ENCODE peak calls at places on chromosome 16, in seven cellular contexts. M is K562, S is SK-N-SH, D is HCT116, X is GM12878, C is HepG2, L is H1. V is an unnamed sample.

GRCh38 chr16:282944-283744 is at the start of gene PDIA2:
- DNase-seq in S (no peak), X (no peak), C (no peak), D (no peak), M (no peak), L (no peak), V (no peak)

GRCh38 chr16:67163164-67163902 is 1.2 kb upstream of the HSF4 start:
- DNase-seq in L (no peak), S (peak; percentile 83), D (no peak), M (no peak), C (no peak), X (no peak), V (no peak)

GRCh38 chr16:87027056-87027616 is 290.1 kb downstream of the C16orf95 start:
- DNase-seq in D (no peak), M (no peak), X (no peak), L (no peak), S (no peak), C (no peak), V (no peak)

GRCh38 chr16:79213214-79213613 is 387.3 kb downstream of the MAF start:
- DNase-seq in D (no peak), S (no peak), X (no peak), C (peak; percentile 10), M (no peak), L (no peak), V (no peak)

GRCh38 chr16:89970011-89970410 is 21.5 kb downstream of the DEF8 start:
- DNase-seq in S (no peak), L (no peak), D (no peak), X (no peak), C (no peak), M (no peak), V (no peak)

GRCh38 chr16:9260665-9261064 is 169.2 kb downstream of the HAPSTR1 start:
- DNase-seq in X (no peak), L (no peak), M (no peak), D (no peak), S (no peak), C (peak; percentile 40), V (no peak)

GRCh38 chr16:89522287-89522686 is 14.1 kb downstream of the SPG7 start:
- DNase-seq in X (no peak), L (no peak), C (no peak), M (no peak), D (no peak), S (no peak), V (no peak)

GRCh38 chr16:47142469-47143328 is 1.0 kb downstream of the NETO2 start:
- DNase-seq in L (no peak), C (no peak), X (no peak), D (no peak), M (peak; percentile 41), S (peak; percentile 77), V (peak; percentile 8)

GRCh38 chr16:4594433-4595410 is 20.0 kb downstream of the UBALD1 start:
- DNase-seq in M (no peak), X (no peak), L (no peak), D (no peak), S (peak; percentile 27), C (no peak), V (no peak)

GRCh38 chr16:67430504-67431076 is 331 bp upstream of the HSD11B2 start:
- DNase-seq in L (no peak), M (no peak), D (no peak), C (peak; percentile 77), S (peak; percentile 68), X (no peak), V (peak; percentile 71)

GRCh38 chr16:25855063-25855462 is 163.3 kb downstream of the HS3ST4 start:
- DNase-seq in D (no peak), L (no peak), C (no peak), S (no peak), X (no peak), M (no peak), V (no peak)
- TF ChIP-seq JUND in D (no peak), L (no peak), C (no peak), S (no peak), X (no peak), M (no peak), V (no peak)

GRCh38 chr16:69310479-69311114 is 553 bp upstream of the VPS4A start:
- DNase-seq in S (no peak), L (no peak), M (no peak), X (no peak), D (no peak), C (no peak), V (no peak)

GRCh38 chr16:69311115-69311532 is at the start of gene VPS4A:
- DNase-seq in D (peak; percentile 89), X (peak; percentile 89), S (peak; percentile 99), C (peak; percentile 92), L (peak; percentile 88), M (peak; percentile 96), V (peak; percentile 91)

GRCh38 chr16:69313469-69313868 is 2.3 kb downstream of the VPS4A start:
- DNase-seq in L (no peak), S (no peak), D (no peak), C (no peak), M (no peak), X (no peak), V (no peak)

GRCh38 chr16:69309316-69309715 is 1.8 kb upstream of the VPS4A start:
- DNase-seq in X (no peak), C (no peak), D (no peak), S (no peak), L (no peak), M (no peak), V (no peak)

GRCh38 chr16:69311533-69312388 is 611 bp downstream of the VPS4A start:
- DNase-seq in C (peak; percentile 65), S (peak; percentile 80), M (peak; percentile 54), X (no peak), D (no peak), L (no peak), V (peak; percentile 43)
- TF ChIP-seq JUND in C (no peak), S (no peak), M (no peak), X (no peak), D (no peak), L (no peak), V (no peak)

GRCh38 chr16:48676836-48677235 is 66.9 kb upstream of the N4BP1 start:
- DNase-seq in C (no peak), D (no peak), L (no peak), S (no peak), X (no peak), M (no peak), V (no peak)
- TF ChIP-seq JUND in C (no peak), D (no peak), L (no peak), S (no peak), X (no peak), M (no peak), V (no peak)

GRCh38 chr16:55047903-55048497 is 117.3 kb downstream of the IRX5 start:
- DNase-seq in S (no peak), M (no peak), D (no peak), X (no peak), C (no peak), L (no peak), V (no peak)
- TF ChIP-seq JUND in S (no peak), M (no peak), D (no peak), X (no peak), C (no peak), L (no peak), V (no peak)

DNA sequence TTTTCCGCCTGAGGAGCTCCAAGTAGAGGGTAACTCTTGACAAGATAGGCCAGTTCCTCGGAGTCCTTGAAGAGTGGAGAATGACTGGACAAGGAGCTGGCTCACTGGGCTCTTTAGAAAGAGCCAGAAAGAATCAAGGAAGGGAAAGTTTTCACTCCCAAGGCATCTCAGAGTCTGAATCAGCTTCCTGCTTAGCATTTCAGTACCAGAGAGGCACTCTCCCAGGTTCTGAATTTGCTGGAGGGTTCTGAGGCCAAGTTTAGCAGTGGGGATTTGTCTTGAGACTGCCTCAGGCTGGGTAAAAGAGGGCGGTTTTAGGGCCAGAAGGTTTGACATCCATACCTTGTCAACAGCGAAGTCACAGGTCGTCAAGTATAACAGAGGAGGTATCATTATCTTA is 25.5 kb downstream of the GP2 start:
- DNase-seq in S (no peak), X (no peak), D (no peak), M (no peak), C (no peak), L (no peak), V (no peak)
- TF ChIP-seq JUND in S (no peak), X (no peak), D (no peak), M (no peak), C (no peak), L (no peak), V (no peak)

DNA sequence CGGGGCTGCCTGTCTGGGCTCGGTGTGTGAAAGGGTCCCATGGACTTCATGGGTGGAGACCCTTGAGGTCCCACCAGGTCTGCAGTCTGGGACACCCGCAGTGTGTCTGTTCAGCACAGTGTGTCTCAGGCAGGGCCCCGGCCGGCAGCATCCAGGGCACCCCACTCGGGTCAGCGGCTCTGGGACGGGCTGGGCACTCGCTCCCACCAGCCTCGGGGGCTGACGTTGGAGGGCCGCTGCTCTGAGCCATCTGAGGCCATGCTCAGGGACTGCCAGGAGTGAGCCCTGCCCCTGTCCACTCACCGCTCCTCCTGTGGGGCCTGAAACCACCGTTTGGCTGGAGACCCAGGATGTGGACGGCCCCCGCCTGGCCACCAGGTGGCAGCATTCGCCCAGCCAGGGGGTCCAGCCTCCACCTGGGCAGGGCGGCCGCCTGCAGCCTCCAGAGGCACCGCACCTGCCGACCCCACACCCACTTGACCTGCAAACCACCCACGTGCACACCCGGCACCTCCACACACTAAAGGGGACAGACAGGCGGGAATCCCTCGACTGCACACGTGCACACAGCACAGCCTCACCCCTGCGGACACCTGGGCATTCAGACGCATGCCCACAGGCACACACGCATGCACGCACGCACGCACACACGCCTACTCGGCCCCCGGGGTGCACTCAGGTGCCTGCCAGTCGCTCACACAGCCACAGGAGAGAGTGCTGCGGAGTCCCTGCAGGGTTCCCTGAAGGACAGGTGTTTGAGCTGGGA is 10.1 kb upstream of the ZFPM1 start:
- DNase-seq in S (peak; percentile 98), X (no peak), D (peak; percentile 64), L (no peak), M (peak; percentile 85), C (peak; percentile 77), V (peak; percentile 98)
- TF ChIP-seq JUND in S (no peak), X (no peak), D (no peak), L (no peak), M (peak; percentile 22), C (no peak), V (no peak)

GRCh38 chr16:72240949-72241348 is 69.0 kb upstream of the PMFBP1 start:
- DNase-seq in L (no peak), D (no peak), X (no peak), C (no peak), M (no peak), S (no peak), V (no peak)
- TF ChIP-seq JUND in L (no peak), D (no peak), X (no peak), C (no peak), M (no peak), S (no peak), V (no peak)

DNA sequence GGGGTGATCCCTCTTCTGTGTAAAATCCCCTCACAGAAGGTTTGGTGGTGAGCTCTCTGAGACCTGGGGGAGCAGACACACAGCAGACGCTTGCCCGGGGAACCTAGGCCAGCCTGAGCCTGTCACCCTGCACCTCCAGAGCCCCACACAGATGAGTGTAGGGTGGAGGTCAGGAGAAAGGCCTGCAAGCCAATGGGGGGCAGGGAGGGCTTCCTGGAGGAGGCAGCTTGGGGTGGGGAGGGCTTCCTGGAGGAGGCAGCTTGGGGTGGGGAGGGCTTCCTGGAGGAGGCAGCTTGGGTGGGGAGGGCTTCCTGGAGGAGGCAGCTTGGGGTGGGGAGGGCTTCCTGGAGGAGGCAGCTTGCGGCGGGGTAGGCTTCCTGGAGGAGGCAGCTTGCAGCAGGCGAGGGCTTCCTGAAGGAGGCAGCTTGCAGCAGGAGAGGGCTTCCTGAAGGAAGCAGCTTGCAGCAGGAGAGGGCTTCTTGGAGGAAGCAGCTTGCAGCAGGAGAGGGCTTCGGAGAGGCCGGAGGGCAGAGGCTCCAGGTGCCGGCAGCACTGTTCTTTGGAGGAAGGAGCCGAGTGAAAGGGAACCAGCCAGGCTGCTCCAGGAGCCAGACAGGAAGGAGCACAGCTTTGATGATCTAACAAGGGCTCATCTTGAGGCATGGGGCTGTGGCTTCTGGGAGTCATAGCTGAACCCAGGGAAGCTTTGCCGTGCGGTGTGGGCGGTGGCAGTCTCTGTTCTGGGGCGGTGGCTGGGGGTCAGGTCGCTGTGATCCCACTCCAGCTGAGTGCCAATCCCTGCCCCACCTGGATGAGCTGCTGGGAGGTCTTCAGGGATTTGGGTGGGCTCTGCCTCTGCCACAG is 83.6 kb upstream of the ZNF469 start:
- DNase-seq in C (no peak), S (no peak), X (no peak), L (no peak), M (no peak), D (no peak), V (no peak)
- TF ChIP-seq JUND in C (no peak), S (no peak), X (no peak), L (no peak), M (no peak), D (no peak), V (no peak)

V was measured in T47D.